ENCODE peak calls at places on chromosomes 5 and 9, in ten cellular contexts. C, J, H, Q, R, G, F, K, Y and A are unnamed samples.

GRCh38 chr5:150492621-150493020 is 15.3 kb upstream of the NDST1 start:
- DNase-seq in C (no peak), J (peak), H (no peak), Q (no peak), R (no peak), G (no peak), F (no peak), K (no peak), Y (no peak), A (no peak)

GRCh38 chr5:141519605-141520288 is 30.9 kb downstream of the PCDHGC5 start:
- DNase-seq in C (no peak), J (no peak), H (no peak), Q (no peak), R (no peak), G (no peak), F (no peak), K (no peak), Y (no peak), A (no peak)

GRCh38 chr5:127612441-127613141 is 36.3 kb upstream of the CTXN3 start:
- DNase-seq in C (no peak), J (no peak), H (no peak), Q (no peak), R (no peak), G (no peak), F (no peak), K (no peak), Y (no peak), A (no peak)

GRCh38 chr5:165903835-165904234 is 2387.6 kb upstream of the WWC1 start:
- DNase-seq in C (no peak), J (no peak), H (no peak), Q (no peak), R (no peak), G (no peak), F (no peak), K (no peak), Y (no peak), A (no peak)

GRCh38 chr9:72540348-72540873 is 19.0 kb downstream of the TMC1 start:
- DNase-seq in C (no peak), J (peak), H (no peak), Q (no peak), R (peak), G (no peak), F (no peak), K (no peak), Y (no peak), A (no peak)

GRCh38 chr5:73698011-73698410 is 72.0 kb downstream of the ARHGEF28 start:
- DNase-seq in C (no peak), J (no peak), H (no peak), Q (no peak), R (no peak), G (no peak), F (no peak), K (no peak), Y (no peak), A (no peak)

GRCh38 chr9:108439967-108440366 is 415.8 kb downstream of the ACTL7B start:
- DNase-seq in C (no peak), J (peak), H (no peak), Q (no peak), R (no peak), G (no peak), F (no peak), K (no peak), Y (no peak), A (no peak)

GRCh38 chr9:76651114-76651697 is 113.0 kb upstream of the PCA3 start:
- DNase-seq in C (no peak), J (no peak), H (no peak), Q (no peak), R (no peak), G (no peak), F (no peak), K (no peak), Y (no peak), A (no peak)

GRCh38 chr9:96192710-96193109 is 109.3 kb downstream of the HSD17B3 start:
- DNase-seq in C (no peak), J (no peak), H (no peak), Q (no peak), R (no peak), G (no peak), F (no peak), K (no peak), Y (no peak), A (no peak)

GRCh38 chr9:98964201-98964600 is 20.5 kb downstream of the COL15A1 start:
- DNase-seq in C (no peak), J (no peak), H (no peak), Q (peak), R (no peak), G (no peak), F (no peak), K (no peak), Y (no peak), A (no peak)

GRCh38 chr9:84917366-84918063 is 248.0 kb downstream of the NTRK2 start:
- DNase-seq in C (no peak), J (no peak), H (no peak), Q (no peak), R (no peak), G (no peak), F (no peak), K (no peak), Y (no peak), A (no peak)

GRCh38 chr9:93203713-93204469 is 20.0 kb downstream of the WNK2 start:
- DNase-seq in C (no peak), J (no peak), H (no peak), Q (no peak), R (no peak), G (no peak), F (no peak), K (no peak), Y (no peak), A (no peak)

GRCh38 chr5:132592521-132592920 is 35.7 kb downstream of the RAD50 start:
- DNase-seq in C (no peak), J (no peak), H (no peak), Q (no peak), R (no peak), G (no peak), F (no peak), K (no peak), Y (no peak), A (no peak)

GRCh38 chr9:128946945-128947422 is 419 bp downstream of the DOLK start:
- DNase-seq in C (peak), J (peak), H (peak), Q (no peak), R (peak), G (peak), F (peak), K (no peak), Y (peak), A (no peak)

GRCh38 chr9:128001411-128002298 is 20.9 kb upstream of the EEIG1 start:
- DNase-seq in C (no peak), J (peak), H (no peak), Q (no peak), R (peak), G (no peak), F (no peak), K (no peak), Y (no peak), A (peak)

GRCh38 chr5:57501414-57502321 is 19.1 kb upstream of the ACTBL2 start:
- DNase-seq in C (no peak), J (no peak), H (no peak), Q (no peak), R (no peak), G (no peak), F (no peak), K (no peak), Y (no peak), A (no peak)

GRCh38 chr9:36132081-36132480 is 4.5 kb upstream of the GLIPR2 start:
- DNase-seq in C (no peak), J (peak), H (no peak), Q (no peak), R (no peak), G (no peak), F (no peak), K (no peak), Y (no peak), A (no peak)

GRCh38 chr9:4879098-4879497 is 86.4 kb downstream of the RCL1 start:
- DNase-seq in C (no peak), J (no peak), H (no peak), Q (no peak), R (no peak), G (no peak), F (no peak), K (no peak), Y (no peak), A (no peak)

GRCh38 chr9:96574455-96574854 is 45.2 kb downstream of the CDC14B start:
- DNase-seq in C (no peak), J (no peak), H (no peak), Q (no peak), R (no peak), G (no peak), F (no peak), K (no peak), Y (no peak), A (no peak)

GRCh38 chr5:6435356-6435755 is 13.3 kb upstream of the UBE2QL1 start:
- DNase-seq in C (no peak), J (no peak), H (no peak), Q (no peak), R (no peak), G (peak), F (no peak), K (no peak), Y (no peak), A (peak)

GRCh38 chr9:131477367-131477766 is 25.4 kb upstream of the POMT1 start:
- DNase-seq in C (no peak), J (no peak), H (no peak), Q (no peak), R (no peak), G (no peak), F (no peak), K (no peak), Y (no peak), A (no peak)

GRCh38 chr9:125435776-125436612 is 174.4 kb downstream of the GAPVD1 start:
- DNase-seq in C (no peak), J (no peak), H (no peak), Q (no peak), R (no peak), G (no peak), F (no peak), K (no peak), Y (no peak), A (no peak)